ENCODE peak calls at places on chromosome X, in six cellular contexts. K is IMR-90, D is H9, C is H1, Z is neuronal stem cell, P is mesenchymal stem cell. F is an unnamed sample. For H3K9me3, the result is how much of the 10 kb centered on the place peaks cover.

GRCh38 chrX:135740683-135741149 is 27.3 kb downstream of the CT45A3 start:
- DNase-seq in C (no peak), K (no peak), Z (no peak), D (peak), P (no peak), F (peak)

GRCh38 chrX:56797966-56798711 is 69.1 kb downstream of the NBDY start:
- DNase-seq in Z (no peak), P (no peak), K (no peak), C (no peak), D (peak), F (peak)

GRCh38 chrX:118847676-118848075 is 24.1 kb downstream of the ZCCHC12 start:
- DNase-seq in K (peak), Z (peak), D (no peak), C (no peak), P (peak), F (peak)

GRCh38 chrX:16883487-16883804 is 13.3 kb upstream of the RBBP7 start:
- DNase-seq in Z (no peak), P (no peak), K (no peak), C (no peak), D (no peak), F (no peak)

GRCh38 chrX:19381326-19381725 is 37.6 kb downstream of the PDHA1 start:
- DNase-seq in P (no peak), D (no peak), K (no peak), Z (no peak), C (no peak), F (no peak)

GRCh38 chrX:10555846-10556245 is 64.5 kb downstream of the MID1 start:
- DNase-seq in K (no peak), C (no peak), D (no peak), Z (no peak), P (no peak), F (no peak)

GRCh38 chrX:39144965-39145364 is 343.7 kb downstream of the MID1IP1 start:
- DNase-seq in D (no peak), Z (no peak), K (no peak), P (no peak), C (no peak), F (peak)

GRCh38 chrX:50450324-50450723 is 20.3 kb downstream of the DGKK start:
- DNase-seq in Z (no peak), K (no peak), C (no peak), D (no peak), P (no peak), F (no peak)

GRCh38 chrX:149512225-149512885 is 7.2 kb upstream of the IDS start:
- DNase-seq in C (no peak), Z (peak), K (peak), D (peak), P (peak), F (peak)

GRCh38 chrX:46758163-46758955 is 559 bp downstream of the SLC9A7 start:
- DNase-seq in P (peak), C (no peak), D (peak), K (peak), Z (peak), F (peak)

GRCh38 chrX:70479197-70479969 is 34.7 kb downstream of the DLG3 start:
- DNase-seq in D (no peak), Z (no peak), C (no peak), K (peak), P (peak), F (no peak)

GRCh38 chrX:103155201-103155600 is 59.7 kb upstream of the BEX4 start:
- DNase-seq in Z (no peak), C (no peak), K (peak), P (peak), D (no peak), F (peak)

GRCh38 chrX:34562006-34562405 is 95.1 kb downstream of the TMEM47 start:
- DNase-seq in Z (no peak), D (no peak), P (no peak), C (no peak), K (no peak), F (no peak)

GRCh38 chrX:140836874-140837273 is 127.3 kb downstream of the LINC00632 start:
- DNase-seq in P (no peak), K (no peak), Z (no peak), C (no peak), D (no peak), F (no peak)

GRCh38 chrX:45479835-45480422 is 279.3 kb upstream of the DIPK2B start:
- DNase-seq in P (peak), C (no peak), K (peak), Z (no peak), D (no peak), F (peak)

GRCh38 chrX:57573754-57574153 is 18.1 kb upstream of the ZXDB start:
- DNase-seq in K (peak), P (peak), D (no peak), Z (peak), C (no peak), F (peak)

GRCh38 chrX:50475208-50475607 is 4.6 kb upstream of the DGKK start:
- DNase-seq in Z (no peak), K (no peak), P (no peak), C (no peak), D (no peak), F (no peak)

GRCh38 chrX:132023117-132023895 is at the start of gene STK26:
- DNase-seq in D (peak), C (peak), P (peak), K (no peak), Z (peak), F (peak)

GRCh38 chrX:16971694-16972093 is 25.2 kb downstream of the REPS2 start:
- DNase-seq in D (no peak), K (no peak), C (no peak), Z (no peak), P (no peak), F (no peak)

GRCh38 chrX:29627833-29628232 is 587.5 kb upstream of the MAGEB2 start:
- DNase-seq in Z (no peak), K (no peak), P (no peak), D (no peak), C (no peak), F (peak)

GRCh38 chrX:129739591-129739990 is 812 bp downstream of the XPNPEP2 start:
- DNase-seq in Z (no peak), P (no peak), C (no peak), D (no peak), K (no peak), F (peak)

GRCh38 chrX:153739754-153740486 is 15.3 kb downstream of the ABCD1 start:
- DNase-seq in K (no peak), D (no peak), C (no peak), P (no peak), Z (no peak), F (peak)

GRCh38 chrX:8692886-8693285 is 39.1 kb downstream of the ANOS1 start:
- DNase-seq in P (no peak), C (no peak), K (no peak), Z (no peak), D (no peak), F (no peak)

GRCh38 chrX:115690554-115691216 is 129.7 kb downstream of the PLS3 start:
- DNase-seq in C (peak), D (peak), K (peak), Z (peak), P (peak), F (peak)

GRCh38 chrX:76454456-76454927 is 27.0 kb downstream of the MAGEE1 start:
- DNase-seq in K (peak), P (peak), Z (no peak), C (no peak), D (peak), F (no peak)

GRCh38 chrX:10414872-10415703 is 205.3 kb downstream of the MID1 start:
- DNase-seq in D (no peak), K (peak), P (peak), Z (no peak), C (no peak), F (no peak)

GRCh38 chrX:97763391-97763790 is 879.7 kb downstream of the RPA4 start:
- DNase-seq in P (no peak), K (no peak), Z (no peak), C (no peak), D (no peak), F (no peak)

GRCh38 chrX:143781103-143781502 is 60.6 kb upstream of the SPANXN2 start:
- DNase-seq in C (no peak), D (peak), P (peak), K (no peak), Z (no peak), F (no peak)

GRCh38 chrX:120736989-120737388 is 107.1 kb upstream of the C1GALT1C1 start:
- DNase-seq in C (no peak), P (no peak), K (peak), Z (no peak), D (no peak), F (no peak)

GRCh38 chrX:53481816-53482485 is 47.8 kb upstream of the HSD17B10 start:
- DNase-seq in K (peak), P (peak), Z (peak), D (peak), C (no peak), F (peak)

GRCh38 chrX:112997991-112998390 is 157.4 kb upstream of the AMOT start:
- DNase-seq in K (no peak), P (no peak), C (no peak), D (no peak), Z (no peak), F (no peak)

GRCh38 chrX:46812445-46812844 is 24.4 kb upstream of the RP2 start:
- DNase-seq in C (no peak), D (no peak), Z (no peak), P (no peak), K (no peak), F (peak)

GRCh38 chrX:54979432-54979831 is 14.6 kb downstream of the PFKFB1 start:
- DNase-seq in P (no peak), K (no peak), C (no peak), D (no peak), Z (no peak), F (no peak)

DNA sequence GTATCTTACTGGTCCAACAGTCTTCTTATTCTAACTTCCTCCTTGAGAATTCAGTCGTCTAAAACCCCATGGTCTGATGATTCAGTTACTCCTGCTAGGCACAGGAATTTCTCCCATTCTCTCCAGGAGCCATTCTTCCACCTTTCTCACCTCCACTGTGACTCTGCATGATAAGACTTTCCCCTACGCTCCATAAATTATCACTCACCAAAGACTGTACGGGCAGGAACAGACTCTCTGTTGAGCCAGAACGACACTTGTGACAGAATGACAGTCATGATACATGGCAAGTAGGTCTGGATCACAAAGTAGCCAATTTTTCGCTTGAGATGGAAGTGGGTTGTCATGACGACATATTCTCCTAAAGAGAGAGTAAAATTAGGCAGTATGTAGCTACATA is 59.0 kb upstream of the MAGEA10 start:
- DNase-seq in D (no peak), P (no peak), C (no peak), Z (no peak), K (no peak), F (no peak)
- H3K9me3 ChIP-seq in D (under half), P (under half), C (under half), Z (under half), K (under half), F (under half)

GRCh38 chrX:109667986-109668385 is 43.0 kb upstream of the KCNE5 start:
- DNase-seq in P (no peak), C (no peak), D (no peak), K (no peak), Z (no peak), F (no peak)

GRCh38 chrX:109672239-109672638 is 47.3 kb upstream of the KCNE5 start:
- DNase-seq in D (no peak), C (no peak), Z (no peak), K (no peak), P (no peak), F (no peak)
- H4K8ac ChIP-seq in D (no peak), C (no peak), Z (no peak), K (no peak), P (no peak), F (no peak)

DNA sequence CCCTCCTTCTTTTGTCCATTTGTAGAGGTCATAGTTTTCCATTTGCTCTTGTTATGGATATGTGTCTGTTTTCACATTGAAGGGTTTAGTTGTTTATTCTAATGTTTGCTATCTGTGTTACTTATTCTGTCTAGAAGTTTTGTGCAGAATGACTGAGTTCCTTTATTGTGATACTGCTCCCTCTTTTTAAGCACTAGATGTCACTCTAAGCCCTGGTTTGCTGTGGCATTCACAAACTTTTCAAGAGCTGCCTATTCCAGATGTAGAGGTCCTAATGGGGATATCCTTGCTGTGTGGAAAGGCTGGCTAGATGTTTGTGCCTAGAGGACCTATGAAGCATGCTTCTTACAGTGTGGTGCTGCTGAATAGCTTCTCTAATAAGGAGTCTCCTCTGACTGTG is 338.6 kb downstream of the SPIN4 start:
- DNase-seq in K (no peak), C (no peak), D (no peak), P (no peak), Z (no peak), F (no peak)
- H3K9me3 ChIP-seq in K (under half), C (under half), D (half or more), P (under half), Z (under half), F (under half)

DNA sequence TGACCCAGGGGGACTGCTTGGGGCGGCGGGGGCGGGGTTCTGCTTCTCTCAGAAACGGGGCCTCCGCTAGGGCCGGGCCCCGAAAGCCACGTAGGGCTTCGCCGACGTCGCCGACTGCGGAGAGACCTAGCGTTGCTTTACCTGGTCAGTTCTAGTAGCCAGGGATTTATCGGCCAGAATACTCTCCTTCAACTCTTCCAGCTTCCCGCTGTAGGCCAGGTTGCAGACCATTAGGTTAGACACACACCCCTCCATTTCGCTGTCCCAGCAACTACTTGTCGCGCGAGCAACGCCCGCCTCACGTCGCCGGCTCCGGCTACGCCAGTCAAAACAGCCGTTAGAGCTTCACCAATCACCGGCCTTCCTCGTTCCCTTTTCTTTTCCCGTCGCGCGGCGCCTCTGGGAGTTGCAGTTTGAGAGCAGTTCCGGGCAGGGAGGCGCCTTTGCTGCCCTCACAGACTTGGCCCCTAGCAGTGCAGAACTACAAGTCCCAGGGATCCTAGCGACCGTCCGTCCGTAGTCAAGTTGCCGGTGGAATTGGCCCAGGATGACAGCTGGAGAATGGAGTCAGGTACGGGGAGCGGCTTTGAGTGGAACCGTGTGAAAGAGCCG is at the start of the genes ATG4A and PSMD10:
- DNase-seq in D (peak), K (peak), P (peak), Z (peak), C (peak), F (peak)
- H4K8ac ChIP-seq in D (no peak), K (peak), P (peak), Z (no peak), C (no peak), F (peak)

DNA sequence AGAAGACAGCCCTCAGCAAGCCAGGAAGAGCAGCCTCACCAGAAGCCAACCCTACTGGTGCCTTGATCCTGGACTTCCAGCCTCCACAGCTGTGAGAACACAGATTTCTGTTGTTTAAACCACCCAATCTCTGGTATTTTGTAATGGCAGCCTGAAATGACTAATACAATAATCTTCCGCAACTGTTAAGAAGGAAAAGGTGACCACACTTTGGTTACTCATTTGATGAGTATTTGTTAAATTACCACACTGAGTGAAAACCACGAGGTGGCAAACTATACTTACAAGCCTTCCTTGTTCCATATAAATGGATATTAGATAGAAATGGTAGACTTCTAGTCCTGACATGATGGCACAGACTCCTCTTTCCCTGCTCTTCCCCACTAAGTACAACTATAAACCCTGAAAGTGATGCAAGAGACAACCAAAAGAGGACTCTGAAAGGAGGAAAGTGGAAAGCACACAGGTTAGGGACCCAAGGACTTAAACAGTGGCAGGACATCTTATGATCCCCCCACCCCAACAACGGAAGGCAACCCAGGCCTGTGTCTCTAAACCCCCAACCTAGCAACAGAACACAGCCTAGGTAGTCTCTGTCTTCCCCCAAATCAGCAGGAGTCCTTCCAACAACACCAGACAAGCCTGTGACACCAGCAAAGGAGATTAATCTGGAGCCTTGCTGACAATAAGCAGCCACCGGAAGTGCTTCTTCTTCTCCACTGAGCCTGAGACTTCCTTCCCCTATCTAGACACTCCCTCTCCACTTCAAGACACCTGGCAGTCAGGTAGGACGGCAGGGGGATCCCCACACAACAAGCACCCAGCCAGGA is 12.3 kb downstream of the ZNF182 start:
- DNase-seq in D (no peak), C (no peak), K (peak), P (peak), Z (no peak), F (peak)
- H3K9me3 ChIP-seq in D (under half), C (under half), K (under half), P (half or more), Z (under half), F (under half)

DNA sequence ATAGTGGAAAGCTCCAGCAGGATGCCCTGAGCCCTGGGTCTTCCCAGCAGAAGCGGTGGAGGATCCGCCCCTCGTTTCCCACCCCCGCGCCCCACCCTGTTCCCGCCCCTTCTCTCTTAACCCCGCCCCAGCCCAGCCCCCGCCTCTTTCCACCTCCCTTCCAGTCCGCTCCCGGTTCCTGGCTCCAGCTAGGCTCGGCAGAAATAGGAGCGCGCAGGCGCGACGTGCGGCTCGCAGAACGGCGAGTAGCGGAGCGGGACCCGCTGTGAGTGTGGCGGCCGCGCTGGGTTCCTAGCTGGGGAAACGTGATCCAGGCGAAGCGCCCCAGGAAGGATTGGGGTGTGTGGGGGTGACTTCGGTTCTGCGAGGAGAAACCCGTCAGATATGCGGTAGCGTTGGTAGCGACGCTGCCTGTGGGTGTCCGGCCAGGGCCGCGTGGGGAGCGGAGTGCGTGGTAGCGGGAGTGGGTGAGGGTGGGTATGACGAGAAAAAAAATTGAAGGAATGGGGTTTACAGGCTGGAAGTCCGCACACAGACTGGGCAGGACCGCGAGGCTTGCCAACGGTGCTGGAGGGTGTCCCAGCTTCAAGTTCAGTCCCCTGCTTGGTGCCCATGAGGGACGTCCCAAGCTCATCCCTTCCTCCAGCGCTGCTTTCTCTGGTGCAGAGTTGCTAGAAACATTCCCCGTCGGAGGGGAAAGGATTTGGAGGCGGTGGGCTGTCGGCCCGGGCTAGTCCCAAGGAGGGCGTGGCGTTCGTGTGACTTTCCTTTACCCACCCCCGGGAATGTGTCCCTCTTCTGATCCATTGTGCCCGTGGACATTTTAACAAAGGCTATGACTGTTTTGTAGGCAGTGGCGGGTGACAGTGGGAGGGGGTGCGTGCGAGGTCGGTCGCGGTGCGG is at the start of gene PRRG1:
- DNase-seq in K (peak), P (peak), C (peak), Z (peak), D (peak), F (peak)
- H4K8ac ChIP-seq in K (peak), P (peak), C (no peak), Z (no peak), D (no peak), F (peak)

GRCh38 chrX:65994519-65995501 is 45.1 kb downstream of the VSIG4 start:
- DNase-seq in D (no peak), C (no peak), Z (no peak), K (no peak), P (no peak), F (no peak)
- H3K9me3 ChIP-seq in D (half or more), C (under half), Z (under half), K (under half), P (under half), F (under half)

F was measured in trophoblast cell.